ENCODE peak calls at places on chromosome 4, in four cellular contexts. One of them, this sample, is unnamed.

GRCh38 chr4:125042031-125042430 is 272.7 kb upstream of the FAT4 start:
- DNase-seq in WTC11: no peak
- DNase-seq in K562: no peak
- DNase-seq in HepG2: no peak
- DNase-seq in this sample: no peak

GRCh38 chr4:69124941-69125340 is 28.7 kb downstream of the UGT2B7 start:
- DNase-seq in WTC11: no peak
- DNase-seq in K562: no peak
- DNase-seq in HepG2: no peak
- DNase-seq in this sample: no peak

GRCh38 chr4:57098945-57099344 is 11.2 kb downstream of the IGFBP7 start:
- DNase-seq in K562: no peak
- DNase-seq in HepG2: no peak
- DNase-seq in WTC11: no peak
- DNase-seq in this sample: no peak

GRCh38 chr4:189740873-189741272 is 199.8 kb upstream of the FRG1 start:
- DNase-seq in HepG2: no peak
- DNase-seq in K562: no peak
- DNase-seq in WTC11: no peak
- DNase-seq in this sample: no peak

GRCh38 chr4:44354172-44354571 is 94.4 kb downstream of the KCTD8 start:
- DNase-seq in HepG2: no peak
- DNase-seq in K562: no peak
- DNase-seq in WTC11: no peak
- DNase-seq in this sample: no peak

GRCh38 chr4:507745-508512 is 8.9 kb downstream of the PIGG start:
- DNase-seq in K562: no peak
- DNase-seq in HepG2: no peak
- DNase-seq in WTC11: no peak
- DNase-seq in this sample: no peak

GRCh38 chr4:158610790-158611189 is 60.9 kb downstream of the C4orf46 start:
- DNase-seq in HepG2: no peak
- DNase-seq in K562: no peak
- DNase-seq in WTC11: no peak
- DNase-seq in this sample: no peak

GRCh38 chr4:54228563-54229501 is at the start of gene PDGFRA:
- DNase-seq in WTC11: peak
- DNase-seq in K562: no peak
- DNase-seq in HepG2: no peak
- DNase-seq in this sample: no peak

GRCh38 chr4:99653921-99654890 is 3.4 kb downstream of the C4orf54 start:
- DNase-seq in K562: no peak
- DNase-seq in HepG2: no peak
- DNase-seq in WTC11: no peak
- DNase-seq in this sample: no peak

GRCh38 chr4:88200186-88200585 is 41.7 kb upstream of the ABCG2 start:
- DNase-seq in K562: no peak
- DNase-seq in HepG2: no peak
- DNase-seq in WTC11: no peak
- DNase-seq in this sample: no peak

GRCh38 chr4:156634612-156635011 is 337.0 kb downstream of the PDGFC start:
- DNase-seq in HepG2: no peak
- DNase-seq in K562: no peak
- DNase-seq in WTC11: no peak
- DNase-seq in this sample: no peak

GRCh38 chr4:176622251-176622968 is 170.3 kb downstream of the VEGFC start:
- DNase-seq in HepG2: no peak
- DNase-seq in K562: no peak
- DNase-seq in WTC11: no peak
- DNase-seq in this sample: no peak

GRCh38 chr4:2875556-2875955 is 31.9 kb downstream of the ADD1 start:
- DNase-seq in K562: no peak
- DNase-seq in WTC11: no peak
- DNase-seq in HepG2: no peak
- DNase-seq in this sample: no peak

GRCh38 chr4:76984788-76985211 is 35.2 kb downstream of the SEPTIN11 start:
- DNase-seq in WTC11: no peak
- DNase-seq in HepG2: peak
- DNase-seq in K562: no peak
- DNase-seq in this sample: no peak

GRCh38 chr4:119795986-119796578 is 167.5 kb upstream of the PDE5A start:
- DNase-seq in WTC11: no peak
- DNase-seq in HepG2: no peak
- DNase-seq in K562: no peak
- DNase-seq in this sample: no peak

GRCh38 chr4:2354127-2354526 is 64.3 kb downstream of the ZFYVE28 start:
- DNase-seq in HepG2: no peak
- DNase-seq in K562: peak
- DNase-seq in WTC11: peak
- DNase-seq in this sample: no peak

GRCh38 chr4:150976478-150977118 is 38.5 kb downstream of the LRBA start:
- DNase-seq in K562: peak
- DNase-seq in HepG2: peak
- DNase-seq in WTC11: no peak
- DNase-seq in this sample: peak

GRCh38 chr4:40838742-40839141 is 89.0 kb downstream of the NSUN7 start:
- DNase-seq in K562: no peak
- DNase-seq in WTC11: no peak
- DNase-seq in HepG2: no peak
- DNase-seq in this sample: no peak

GRCh38 chr4:3366893-3367775 is 74.3 kb downstream of the RGS12 start:
- DNase-seq in WTC11: no peak
- DNase-seq in HepG2: no peak
- DNase-seq in K562: no peak
- DNase-seq in this sample: no peak

GRCh38 chr4:180610317-180610716 is 1632.9 kb upstream of the TENM3 start:
- DNase-seq in WTC11: no peak
- DNase-seq in HepG2: no peak
- DNase-seq in K562: no peak
- DNase-seq in this sample: no peak

GRCh38 chr4:145736241-145736831 is 56.4 kb downstream of the C4orf51 start:
- DNase-seq in WTC11: no peak
- DNase-seq in K562: no peak
- DNase-seq in HepG2: no peak
- DNase-seq in this sample: no peak

GRCh38 chr4:102036619-102037376 is 246.3 kb downstream of the BANK1 start:
- DNase-seq in WTC11: no peak
- DNase-seq in K562: no peak
- DNase-seq in HepG2: no peak
- DNase-seq in this sample: no peak

GRCh38 chr4:110622841-110623709 is at the start of gene PITX2:
- DNase-seq in K562: peak
- DNase-seq in WTC11: peak
- DNase-seq in HepG2: no peak
- DNase-seq in this sample: peak

GRCh38 chr4:6019316-6020263 is 1.4 kb upstream of the C4orf50 start:
- DNase-seq in HepG2: peak
- DNase-seq in WTC11: peak
- DNase-seq in K562: peak
- DNase-seq in this sample: peak

GRCh38 chr4:99610605-99611172 is 36.1 kb downstream of the MTTP start:
- DNase-seq in K562: no peak
- DNase-seq in WTC11: no peak
- DNase-seq in HepG2: no peak
- DNase-seq in this sample: no peak

GRCh38 chr4:123603165-123603564 is 206.6 kb downstream of the SPRY1 start:
- DNase-seq in HepG2: peak
- DNase-seq in K562: no peak
- DNase-seq in WTC11: no peak
- DNase-seq in this sample: no peak

GRCh38 chr4:67542076-67542475 is 3.2 kb downstream of the CENPC start:
- DNase-seq in K562: no peak
- DNase-seq in WTC11: no peak
- DNase-seq in HepG2: no peak
- DNase-seq in this sample: no peak

GRCh38 chr4:89847571-89848325 is 10.8 kb upstream of the SNCA start:
- DNase-seq in HepG2: no peak
- DNase-seq in K562: no peak
- DNase-seq in WTC11: no peak
- DNase-seq in this sample: peak
- TF ChIP-seq ELF4 in HepG2: no peak
- TF ChIP-seq ELF4 in K562: no peak
- TF ChIP-seq ELF4 in WTC11: no peak
- TF ChIP-seq ELF4 in this sample: no peak

GRCh38 chr4:16337936-16338335 is 111.7 kb upstream of the TAPT1 start:
- DNase-seq in WTC11: no peak
- DNase-seq in K562: no peak
- DNase-seq in HepG2: no peak
- DNase-seq in this sample: no peak
- TF ChIP-seq ELF4 in WTC11: no peak
- TF ChIP-seq ELF4 in K562: no peak
- TF ChIP-seq ELF4 in HepG2: no peak
- TF ChIP-seq ELF4 in this sample: no peak

GRCh38 chr4:140242357-140243284 is 88.6 kb upstream of the MAML3 start:
- DNase-seq in K562: no peak
- DNase-seq in WTC11: no peak
- DNase-seq in HepG2: no peak
- DNase-seq in this sample: no peak

GRCh38 chr4:140246216-140246615 is 92.2 kb upstream of the MAML3 start:
- DNase-seq in WTC11: no peak
- DNase-seq in K562: no peak
- DNase-seq in HepG2: no peak
- DNase-seq in this sample: no peak

GRCh38 chr4:140240237-140240636 is 86.3 kb upstream of the MAML3 start:
- DNase-seq in WTC11: no peak
- DNase-seq in K562: no peak
- DNase-seq in HepG2: no peak
- DNase-seq in this sample: no peak

GRCh38 chr4:140244328-140244727 is 90.3 kb upstream of the MAML3 start:
- DNase-seq in K562: no peak
- DNase-seq in WTC11: no peak
- DNase-seq in HepG2: no peak
- DNase-seq in this sample: no peak

DNA sequence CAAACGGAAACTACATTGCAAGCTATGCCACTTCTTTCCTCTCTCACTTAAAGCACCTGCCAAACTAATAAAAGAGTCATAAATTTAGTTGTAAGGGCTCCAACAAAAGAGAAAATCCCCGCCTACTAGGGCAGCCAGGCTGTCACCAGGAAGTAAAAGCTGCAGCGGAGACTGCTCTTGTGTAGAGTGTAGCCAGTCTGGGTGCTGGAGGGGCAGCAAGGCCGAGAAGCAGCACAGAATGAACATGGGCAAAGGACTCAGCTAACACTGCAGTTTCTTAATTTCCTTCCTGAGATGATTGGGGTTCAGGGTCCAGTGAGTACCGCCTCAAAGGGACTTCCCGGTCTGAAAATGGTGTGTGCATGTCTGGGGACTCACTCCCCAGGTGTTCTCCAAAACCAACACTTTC is 89.4 kb upstream of the MAML3 start:
- DNase-seq in WTC11: no peak
- DNase-seq in HepG2: no peak
- DNase-seq in K562: no peak
- DNase-seq in this sample: no peak
- TF ChIP-seq ELF4 in WTC11: no peak
- TF ChIP-seq ELF4 in HepG2: no peak
- TF ChIP-seq ELF4 in K562: no peak
- TF ChIP-seq ELF4 in this sample: no peak

GRCh38 chr4:4719446-4719845 is 140.0 kb upstream of the MSX1 start:
- DNase-seq in HepG2: no peak
- DNase-seq in K562: no peak
- DNase-seq in WTC11: peak
- DNase-seq in this sample: no peak
- TF ChIP-seq ELF4 in HepG2: no peak
- TF ChIP-seq ELF4 in K562: no peak
- TF ChIP-seq ELF4 in WTC11: no peak
- TF ChIP-seq ELF4 in this sample: no peak

GRCh38 chr4:173821851-173822250 is 291.8 kb upstream of the HAND2 start:
- DNase-seq in K562: no peak
- DNase-seq in WTC11: no peak
- DNase-seq in HepG2: no peak
- DNase-seq in this sample: no peak

GRCh38 chr4:173829565-173829964 is 299.5 kb upstream of the HAND2 start:
- DNase-seq in WTC11: no peak
- DNase-seq in K562: no peak
- DNase-seq in HepG2: no peak
- DNase-seq in this sample: no peak

DNA sequence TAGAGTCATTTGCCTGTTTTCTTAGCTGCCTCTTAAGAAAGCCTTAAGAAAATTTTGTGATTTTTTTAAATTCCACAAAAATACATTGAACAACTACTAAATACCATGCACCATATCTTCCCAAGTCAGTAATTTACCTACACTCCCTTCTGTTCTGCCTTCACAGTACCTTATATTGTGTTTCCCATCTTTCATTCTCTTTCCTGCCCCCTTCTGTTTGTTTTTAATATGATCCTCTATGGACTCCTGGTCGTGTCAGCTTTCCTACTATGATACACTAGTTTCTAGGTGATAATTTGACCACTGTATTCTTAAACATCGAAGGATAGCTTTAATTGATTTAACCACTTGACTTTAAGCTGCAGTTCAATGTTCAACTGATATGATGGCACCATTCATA is 297.7 kb upstream of the HAND2 start:
- DNase-seq in WTC11: no peak
- DNase-seq in K562: no peak
- DNase-seq in HepG2: no peak
- DNase-seq in this sample: no peak
- TF ChIP-seq ELF4 in WTC11: no peak
- TF ChIP-seq ELF4 in K562: no peak
- TF ChIP-seq ELF4 in HepG2: no peak
- TF ChIP-seq ELF4 in this sample: no peak

GRCh38 chr4:114922582-114922912 is 190.9 kb downstream of the NDST4 start:
- DNase-seq in HepG2: no peak
- DNase-seq in K562: no peak
- DNase-seq in WTC11: no peak
- DNase-seq in this sample: no peak

GRCh38 chr4:114927881-114928280 is 185.5 kb downstream of the NDST4 start:
- DNase-seq in WTC11: no peak
- DNase-seq in HepG2: no peak
- DNase-seq in K562: no peak
- DNase-seq in this sample: no peak

GRCh38 chr4:114921790-114922581 is 191.4 kb downstream of the NDST4 start:
- DNase-seq in HepG2: peak
- DNase-seq in WTC11: no peak
- DNase-seq in K562: no peak
- DNase-seq in this sample: no peak

GRCh38 chr4:114924311-114924710 is 189.1 kb downstream of the NDST4 start:
- DNase-seq in WTC11: no peak
- DNase-seq in HepG2: no peak
- DNase-seq in K562: no peak
- DNase-seq in this sample: peak

DNA sequence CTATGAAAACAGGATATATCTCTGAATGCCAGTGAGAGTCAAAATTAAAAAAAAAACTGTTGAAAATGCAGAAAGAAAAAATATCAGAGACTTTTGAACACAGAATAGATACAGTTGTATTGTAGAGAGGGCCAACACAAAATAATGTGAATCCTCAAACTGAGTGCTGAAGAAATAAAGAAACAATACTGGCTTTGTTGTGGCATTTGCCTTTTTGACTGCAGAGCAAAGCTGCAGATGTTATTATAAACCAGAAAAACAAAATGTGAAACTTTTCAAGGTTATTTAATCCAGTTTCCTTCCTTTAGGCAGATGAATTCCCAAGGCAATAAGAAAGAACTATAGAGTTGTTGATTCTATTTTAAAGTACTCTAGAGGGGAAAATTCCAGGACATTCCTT is 186.9 kb downstream of the NDST4 start:
- DNase-seq in WTC11: no peak
- DNase-seq in K562: no peak
- DNase-seq in HepG2: no peak
- DNase-seq in this sample: no peak
- TF ChIP-seq ELF4 in WTC11: no peak
- TF ChIP-seq ELF4 in K562: no peak
- TF ChIP-seq ELF4 in HepG2: no peak
- TF ChIP-seq ELF4 in this sample: no peak

GRCh38 chr4:48017108-48017527 is 546 bp downstream of the NIPAL1 start:
- DNase-seq in HepG2: no peak
- DNase-seq in K562: peak
- DNase-seq in WTC11: peak
- DNase-seq in this sample: peak
- TF ChIP-seq ELF4 in HepG2: no peak
- TF ChIP-seq ELF4 in K562: no peak
- TF ChIP-seq ELF4 in WTC11: no peak
- TF ChIP-seq ELF4 in this sample: no peak